ENCODE peak calls at places on chromosome 9, in seven cellular contexts. B is cardiac muscle cell, H is NCI-H345, Z is T1000, D is T-helper 1 cell, U is mesothelial cell of epicardium, R is kidney epithelial cell. K is an unnamed sample.

GRCh38 chr9:79382468-79382867 is 189.3 kb upstream of the TLE4 start:
- DNase-seq in B (no peak), H (peak), Z (no peak), D (no peak), U (no peak), R (no peak), K (no peak)

GRCh38 chr9:99391937-99392574 is 170.0 kb downstream of the SEC61B start:
- DNase-seq in B (no peak), H (no peak), Z (no peak), D (no peak), U (no peak), R (no peak), K (no peak)

GRCh38 chr9:7491641-7492040 is 307.9 kb downstream of the DMAC1 start:
- DNase-seq in B (no peak), H (no peak), Z (no peak), D (no peak), U (no peak), R (no peak), K (no peak)

GRCh38 chr9:108467653-108468324 is 388.0 kb downstream of the ACTL7B start:
- DNase-seq in B (no peak), H (no peak), Z (no peak), D (no peak), U (no peak), R (no peak), K (no peak)

GRCh38 chr9:124411514-124412227 is 3.6 kb downstream of the PSMB7 start:
- DNase-seq in B (no peak), H (no peak), Z (no peak), D (no peak), U (no peak), R (peak), K (no peak)

GRCh38 chr9:125883548-125883947 is 136.4 kb downstream of the PBX3 start:
- DNase-seq in B (no peak), H (no peak), Z (no peak), D (no peak), U (no peak), R (no peak), K (no peak)

GRCh38 chr9:122097679-122098315 is 4.7 kb upstream of the TTLL11 start:
- DNase-seq in B (no peak), H (no peak), Z (no peak), D (no peak), U (no peak), R (no peak), K (no peak)

GRCh38 chr9:134216449-134216951 is 52.1 kb upstream of the RNU6ATAC start:
- DNase-seq in B (no peak), H (no peak), Z (no peak), D (no peak), U (no peak), R (no peak), K (no peak)

GRCh38 chr9:8738953-8739352 is 939.4 kb upstream of the DMAC1 start:
- DNase-seq in B (no peak), H (no peak), Z (no peak), D (no peak), U (no peak), R (no peak), K (no peak)

GRCh38 chr9:19999491-20000057 is 210.7 kb upstream of the SLC24A2 start:
- DNase-seq in B (no peak), H (no peak), Z (peak), D (no peak), U (no peak), R (peak), K (no peak)

GRCh38 chr9:81885586-81885985 is 42.6 kb upstream of the SPATA31D4 start:
- DNase-seq in B (no peak), H (no peak), Z (no peak), D (no peak), U (no peak), R (no peak), K (no peak)

GRCh38 chr9:114743446-114743845 is 61.5 kb upstream of the TEX48 start:
- DNase-seq in B (no peak), H (no peak), Z (no peak), D (no peak), U (no peak), R (no peak), K (no peak)

GRCh38 chr9:134386951-134387831 is 60.9 kb downstream of the RXRA start:
- DNase-seq in B (no peak), H (no peak), Z (no peak), D (no peak), U (no peak), R (no peak), K (no peak)

GRCh38 chr9:73132034-73132776 is 19.5 kb upstream of the ANXA1 start:
- DNase-seq in B (peak), H (no peak), Z (peak), D (peak), U (peak), R (no peak), K (peak)

GRCh38 chr9:107351382-107352045 is 68.4 kb downstream of the RAD23B start:
- DNase-seq in B (no peak), H (no peak), Z (no peak), D (no peak), U (no peak), R (peak), K (no peak)

GRCh38 chr9:122325124-122325523 is 45.7 kb upstream of the PTGS1 start:
- DNase-seq in B (no peak), H (no peak), Z (no peak), D (no peak), U (no peak), R (no peak), K (no peak)

GRCh38 chr9:132185164-132186009 is 23.5 kb downstream of the NTNG2 start:
- DNase-seq in B (no peak), H (no peak), Z (no peak), D (no peak), U (no peak), R (no peak), K (no peak)

GRCh38 chr9:37949576-37949975 is 45.6 kb upstream of the SLC25A51 start:
- DNase-seq in B (no peak), H (no peak), Z (no peak), D (no peak), U (no peak), R (no peak), K (no peak)

GRCh38 chr9:26043431-26043830 is 365.2 kb upstream of the TUSC1 start:
- DNase-seq in B (no peak), H (no peak), Z (no peak), D (no peak), U (no peak), R (no peak), K (no peak)

GRCh38 chr9:109064963-109065701 is 51.8 kb upstream of the CTNNAL1 start:
- DNase-seq in B (no peak), H (no peak), Z (no peak), D (no peak), U (no peak), R (peak), K (no peak)

GRCh38 chr9:127825319-127826051 is 22.8 kb downstream of the FPGS start:
- DNase-seq in B (peak), H (peak), Z (no peak), D (no peak), U (peak), R (no peak), K (no peak)

GRCh38 chr9:95515272-95516113 is 1.3 kb downstream of the PTCH1 start:
- DNase-seq in B (peak), H (peak), Z (no peak), D (no peak), U (peak), R (no peak), K (no peak)

GRCh38 chr9:71663931-71664459 is 104.3 kb downstream of the CEMIP2 start:
- DNase-seq in B (peak), H (no peak), Z (no peak), D (no peak), U (no peak), R (peak), K (no peak)

GRCh38 chr9:133239533-133240090 is 30.6 kb upstream of the OBP2B start:
- DNase-seq in B (no peak), H (no peak), Z (no peak), D (no peak), U (no peak), R (no peak), K (no peak)

GRCh38 chr9:35665471-35665818 is 450 bp upstream of the ARHGEF39 start:
- DNase-seq in B (no peak), H (no peak), Z (no peak), D (no peak), U (no peak), R (no peak), K (no peak)

GRCh38 chr9:129602598-129603415 is 18.1 kb downstream of the C9orf50 start:
- DNase-seq in B (no peak), H (no peak), Z (no peak), D (no peak), U (no peak), R (no peak), K (no peak)

GRCh38 chr9:107190031-107190935 is 92.8 kb upstream of the RAD23B start:
- DNase-seq in B (peak), H (no peak), Z (no peak), D (no peak), U (no peak), R (peak), K (no peak)

GRCh38 chr9:136572596-136573313 is 26.9 kb upstream of the NOTCH1 start:
- DNase-seq in B (peak), H (no peak), Z (no peak), D (no peak), U (no peak), R (no peak), K (no peak)